ENCODE peak calls at places on chromosomes 16 and 17, in seven cellular contexts. One of them, this sample, is unnamed.

GRCh38 chr16:65124596-65124995 is 2.7 kb upstream of the CDH11 start:
- DNase-seq in left ventricle myocardium inferior: no peak
- DNase-seq in RWPE2: no peak
- DNase-seq in ascending aorta: no peak
- DNase-seq in body of pancreas: no peak
- DNase-seq in HCT116: no peak
- DNase-seq in heart right ventricle: no peak
- DNase-seq in this sample: no peak

GRCh38 chr16:66487580-66488235 is 60.6 kb downstream of the BEAN1 start:
- DNase-seq in left ventricle myocardium inferior: no peak
- DNase-seq in RWPE2: no peak
- DNase-seq in ascending aorta: peak
- DNase-seq in body of pancreas: no peak
- DNase-seq in HCT116: no peak
- DNase-seq in heart right ventricle: no peak
- DNase-seq in this sample: no peak

GRCh38 chr17:71922439-71922838 is 198.4 kb upstream of the SOX9 start:
- DNase-seq in left ventricle myocardium inferior: no peak
- DNase-seq in RWPE2: peak
- DNase-seq in ascending aorta: no peak
- DNase-seq in body of pancreas: no peak
- DNase-seq in HCT116: no peak
- DNase-seq in heart right ventricle: no peak
- DNase-seq in this sample: peak

GRCh38 chr17:66964083-66964771 is at the start of gene CACNG4:
- DNase-seq in left ventricle myocardium inferior: no peak
- DNase-seq in RWPE2: no peak
- DNase-seq in ascending aorta: no peak
- DNase-seq in body of pancreas: no peak
- DNase-seq in HCT116: no peak
- DNase-seq in heart right ventricle: no peak
- DNase-seq in this sample: no peak

GRCh38 chr16:5916711-5917191 is 819.2 kb upstream of the EEF2KMT start:
- DNase-seq in left ventricle myocardium inferior: no peak
- DNase-seq in RWPE2: no peak
- DNase-seq in ascending aorta: no peak
- DNase-seq in body of pancreas: no peak
- DNase-seq in HCT116: no peak
- DNase-seq in heart right ventricle: no peak
- DNase-seq in this sample: no peak

GRCh38 chr17:17831208-17832039 is 5.4 kb downstream of the SREBF1 start:
- DNase-seq in left ventricle myocardium inferior: no peak
- DNase-seq in RWPE2: no peak
- DNase-seq in ascending aorta: no peak
- DNase-seq in body of pancreas: no peak
- DNase-seq in HCT116: no peak
- DNase-seq in heart right ventricle: no peak
- DNase-seq in this sample: no peak

GRCh38 chr16:88782454-88783390 is 2.3 kb downstream of the PIEZO1 start:
- DNase-seq in left ventricle myocardium inferior: no peak
- DNase-seq in RWPE2: peak
- DNase-seq in ascending aorta: peak
- DNase-seq in body of pancreas: no peak
- DNase-seq in HCT116: peak
- DNase-seq in heart right ventricle: peak
- DNase-seq in this sample: peak

GRCh38 chr17:78185981-78186688 is 717 bp downstream of the TK1 start:
- DNase-seq in left ventricle myocardium inferior: peak
- DNase-seq in RWPE2: peak
- DNase-seq in ascending aorta: no peak
- DNase-seq in body of pancreas: no peak
- DNase-seq in HCT116: no peak
- DNase-seq in heart right ventricle: peak
- DNase-seq in this sample: no peak

GRCh38 chr17:57576744-57577143 is 168.4 kb downstream of the CCDC182 start:
- DNase-seq in left ventricle myocardium inferior: no peak
- DNase-seq in RWPE2: no peak
- DNase-seq in ascending aorta: no peak
- DNase-seq in body of pancreas: no peak
- DNase-seq in HCT116: no peak
- DNase-seq in heart right ventricle: no peak
- DNase-seq in this sample: no peak

GRCh38 chr16:65842067-65842466 is 524.4 kb upstream of the CDH5 start:
- DNase-seq in left ventricle myocardium inferior: no peak
- DNase-seq in RWPE2: no peak
- DNase-seq in ascending aorta: no peak
- DNase-seq in body of pancreas: no peak
- DNase-seq in HCT116: no peak
- DNase-seq in heart right ventricle: no peak
- DNase-seq in this sample: no peak

GRCh38 chr16:86513471-86514277 is 3.3 kb downstream of the FOXF1 start:
- DNase-seq in left ventricle myocardium inferior: no peak
- DNase-seq in RWPE2: no peak
- DNase-seq in ascending aorta: no peak
- DNase-seq in body of pancreas: no peak
- DNase-seq in HCT116: no peak
- DNase-seq in heart right ventricle: no peak
- DNase-seq in this sample: no peak

GRCh38 chr16:90020838-90021382 is 1.7 kb upstream of the DBNDD1 start:
- DNase-seq in left ventricle myocardium inferior: no peak
- DNase-seq in RWPE2: no peak
- DNase-seq in ascending aorta: no peak
- DNase-seq in body of pancreas: no peak
- DNase-seq in HCT116: no peak
- DNase-seq in heart right ventricle: no peak
- DNase-seq in this sample: no peak

GRCh38 chr17:50539762-50540440 is 7.1 kb upstream of the SPATA20 start:
- DNase-seq in left ventricle myocardium inferior: no peak
- DNase-seq in RWPE2: peak
- DNase-seq in ascending aorta: no peak
- DNase-seq in body of pancreas: peak
- DNase-seq in HCT116: no peak
- DNase-seq in heart right ventricle: no peak
- DNase-seq in this sample: peak

GRCh38 chr17:12242390-12242954 is 221.8 kb downstream of the MAP2K4 start:
- DNase-seq in left ventricle myocardium inferior: no peak
- DNase-seq in RWPE2: no peak
- DNase-seq in ascending aorta: no peak
- DNase-seq in body of pancreas: no peak
- DNase-seq in HCT116: no peak
- DNase-seq in heart right ventricle: no peak
- DNase-seq in this sample: no peak

GRCh38 chr17:45973099-45973838 is 25.8 kb upstream of the STH start:
- DNase-seq in left ventricle myocardium inferior: peak
- DNase-seq in RWPE2: no peak
- DNase-seq in ascending aorta: no peak
- DNase-seq in body of pancreas: peak
- DNase-seq in HCT116: no peak
- DNase-seq in heart right ventricle: peak
- DNase-seq in this sample: no peak

GRCh38 chr17:76191891-76192290 is 48.4 kb downstream of the RNF157 start:
- DNase-seq in left ventricle myocardium inferior: no peak
- DNase-seq in RWPE2: no peak
- DNase-seq in ascending aorta: no peak
- DNase-seq in body of pancreas: no peak
- DNase-seq in HCT116: no peak
- DNase-seq in heart right ventricle: no peak
- DNase-seq in this sample: no peak

GRCh38 chr16:12171206-12171605 is 194.7 kb downstream of the SNX29 start:
- DNase-seq in left ventricle myocardium inferior: no peak
- DNase-seq in RWPE2: no peak
- DNase-seq in ascending aorta: no peak
- DNase-seq in body of pancreas: no peak
- DNase-seq in HCT116: no peak
- DNase-seq in heart right ventricle: no peak
- DNase-seq in this sample: no peak

GRCh38 chr17:73786286-73786743 is 142.1 kb upstream of the SDK2 start:
- DNase-seq in left ventricle myocardium inferior: no peak
- DNase-seq in RWPE2: no peak
- DNase-seq in ascending aorta: peak
- DNase-seq in body of pancreas: peak
- DNase-seq in HCT116: no peak
- DNase-seq in heart right ventricle: no peak
- DNase-seq in this sample: peak

GRCh38 chr16:85888405-85889331 is 10.3 kb upstream of the IRF8 start:
- DNase-seq in left ventricle myocardium inferior: no peak
- DNase-seq in RWPE2: no peak
- DNase-seq in ascending aorta: no peak
- DNase-seq in body of pancreas: no peak
- DNase-seq in HCT116: no peak
- DNase-seq in heart right ventricle: no peak
- DNase-seq in this sample: peak

GRCh38 chr17:79851461-79851817 is 12.2 kb upstream of the CBX4 start:
- DNase-seq in left ventricle myocardium inferior: no peak
- DNase-seq in RWPE2: peak
- DNase-seq in ascending aorta: no peak
- DNase-seq in body of pancreas: peak
- DNase-seq in HCT116: peak
- DNase-seq in heart right ventricle: no peak
- DNase-seq in this sample: peak

GRCh38 chr17:60277258-60277657 is 114.7 kb downstream of the USP32 start:
- DNase-seq in left ventricle myocardium inferior: no peak
- DNase-seq in RWPE2: no peak
- DNase-seq in ascending aorta: no peak
- DNase-seq in body of pancreas: no peak
- DNase-seq in HCT116: no peak
- DNase-seq in heart right ventricle: no peak
- DNase-seq in this sample: no peak

GRCh38 chr17:7479389-7480192 is at the start of gene ZBTB4:
- DNase-seq in left ventricle myocardium inferior: peak
- DNase-seq in RWPE2: no peak
- DNase-seq in ascending aorta: peak
- DNase-seq in body of pancreas: peak
- DNase-seq in HCT116: no peak
- DNase-seq in heart right ventricle: peak
- DNase-seq in this sample: peak

GRCh38 chr17:14604920-14605599 is 304.2 kb downstream of the HS3ST3B1 start:
- DNase-seq in left ventricle myocardium inferior: peak
- DNase-seq in RWPE2: no peak
- DNase-seq in ascending aorta: peak
- DNase-seq in body of pancreas: peak
- DNase-seq in HCT116: no peak
- DNase-seq in heart right ventricle: peak
- DNase-seq in this sample: no peak

DNA sequence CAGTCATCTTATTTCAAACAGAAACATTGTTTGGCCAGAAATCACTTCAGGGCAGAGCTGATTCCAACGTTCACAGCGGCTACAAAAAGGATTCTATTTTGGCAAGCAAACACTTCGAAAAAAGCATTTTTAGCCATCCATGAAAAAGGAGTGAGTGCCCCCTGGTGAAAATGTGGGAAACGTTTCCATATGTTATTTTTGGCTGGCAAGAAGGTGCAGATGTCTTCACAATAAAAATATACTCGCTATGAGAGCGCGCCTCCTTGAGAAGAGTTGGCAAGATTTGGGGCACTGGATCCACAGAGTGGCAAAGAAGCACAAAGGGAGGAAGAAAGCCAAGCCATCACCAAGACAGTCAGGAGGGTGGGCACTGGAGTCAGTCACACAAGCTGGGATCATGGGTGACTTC is 191.1 kb downstream of the CHD9NB start:
- DNase-seq in left ventricle myocardium inferior: no peak
- DNase-seq in RWPE2: no peak
- DNase-seq in ascending aorta: no peak
- DNase-seq in body of pancreas: no peak
- DNase-seq in HCT116: peak
- DNase-seq in heart right ventricle: no peak
- DNase-seq in this sample: peak
- H3K27ac ChIP-seq in left ventricle myocardium inferior: no peak
- H3K27ac ChIP-seq in RWPE2: no peak
- H3K27ac ChIP-seq in ascending aorta: no peak
- H3K27ac ChIP-seq in body of pancreas: no peak
- H3K27ac ChIP-seq in HCT116: no peak
- H3K27ac ChIP-seq in heart right ventricle: no peak
- H3K27ac ChIP-seq in this sample: no peak

GRCh38 chr17:34580685-34581445 is 1.5 kb downstream of the TMEM132E start:
- DNase-seq in left ventricle myocardium inferior: no peak
- DNase-seq in RWPE2: no peak
- DNase-seq in ascending aorta: no peak
- DNase-seq in body of pancreas: no peak
- DNase-seq in HCT116: no peak
- DNase-seq in heart right ventricle: no peak
- DNase-seq in this sample: no peak
- TF ChIP-seq CTCF in left ventricle myocardium inferior: no peak
- TF ChIP-seq CTCF in RWPE2: no peak
- TF ChIP-seq CTCF in ascending aorta: no peak
- TF ChIP-seq CTCF in body of pancreas: no peak
- TF ChIP-seq CTCF in HCT116: no peak
- TF ChIP-seq CTCF in heart right ventricle: no peak
- TF ChIP-seq CTCF in this sample: no peak

GRCh38 chr17:3658784-3659449 is 9.5 kb downstream of the TAX1BP3 start:
- DNase-seq in left ventricle myocardium inferior: no peak
- DNase-seq in RWPE2: no peak
- DNase-seq in ascending aorta: no peak
- DNase-seq in body of pancreas: no peak
- DNase-seq in HCT116: no peak
- DNase-seq in heart right ventricle: no peak
- DNase-seq in this sample: no peak
- H3K27ac ChIP-seq in left ventricle myocardium inferior: peak
- H3K27ac ChIP-seq in RWPE2: peak
- H3K27ac ChIP-seq in ascending aorta: peak
- H3K27ac ChIP-seq in body of pancreas: no peak
- H3K27ac ChIP-seq in HCT116: peak
- H3K27ac ChIP-seq in heart right ventricle: peak
- H3K27ac ChIP-seq in this sample: peak

DNA sequence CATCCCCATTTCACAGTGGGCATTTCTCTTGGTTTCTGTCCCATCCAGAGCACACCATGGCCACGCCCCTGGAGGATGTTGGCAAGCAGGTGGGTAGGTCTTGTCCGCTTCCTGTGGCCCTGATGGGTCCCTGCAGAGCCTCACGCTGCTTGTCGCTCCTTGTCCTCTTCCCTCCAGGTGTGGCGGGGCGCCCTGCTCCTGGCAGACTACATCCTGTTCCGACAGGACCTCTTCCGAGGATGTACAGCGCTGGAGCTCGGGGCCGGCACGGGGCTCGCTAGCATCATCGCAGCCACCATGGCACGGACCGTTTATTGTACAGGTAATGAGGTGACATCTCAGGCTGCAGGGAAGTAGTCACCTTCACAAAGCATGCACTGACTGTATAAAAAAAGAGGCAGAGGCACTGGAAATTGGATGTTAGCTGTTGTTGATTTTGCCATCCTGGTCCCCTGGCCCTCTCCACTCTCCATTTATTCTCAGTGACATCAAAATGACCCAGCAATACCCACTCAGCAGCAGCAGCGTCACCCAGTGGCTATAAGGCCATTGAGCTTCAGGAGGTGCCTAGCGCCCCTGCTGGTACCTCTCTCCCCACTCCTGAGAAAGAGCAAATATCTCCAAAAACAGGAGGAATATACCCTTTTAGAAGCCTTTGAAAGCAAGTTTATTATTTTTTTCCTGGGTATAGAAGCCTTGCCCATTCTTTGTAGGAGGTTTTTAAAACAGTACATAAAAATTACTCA is 13.7 kb downstream of the METTL22 start:
- DNase-seq in left ventricle myocardium inferior: no peak
- DNase-seq in RWPE2: no peak
- DNase-seq in ascending aorta: no peak
- DNase-seq in body of pancreas: no peak
- DNase-seq in HCT116: no peak
- DNase-seq in heart right ventricle: no peak
- DNase-seq in this sample: no peak
- TF ChIP-seq CTCF in left ventricle myocardium inferior: peak
- TF ChIP-seq CTCF in RWPE2: peak
- TF ChIP-seq CTCF in ascending aorta: no peak
- TF ChIP-seq CTCF in body of pancreas: no peak
- TF ChIP-seq CTCF in HCT116: peak
- TF ChIP-seq CTCF in heart right ventricle: no peak
- TF ChIP-seq CTCF in this sample: no peak